ENCODE peak calls at places on chromosomes 1 and 21, in ten cellular contexts. Y is A549, V is breast epithelium, L is uterus, R is adrenal gland, N is ovary, M is lower leg skin, P is esophagus squamous epithelium, H is IMR-90, A is heart left ventricle. K is an unnamed sample.

GRCh38 chr1:170071378-170071777 is 3.1 kb downstream of the KIFAP3 start:
- DNase-seq in Y (no peak), V (no peak), L (no peak), R (no peak), N (no peak), M (no peak), P (no peak), H (no peak), A (no peak), K (no peak)

GRCh38 chr1:245404952-245405351 is 250.2 kb downstream of the KIF26B start:
- DNase-seq in Y (no peak), V (no peak), L (no peak), R (no peak), N (no peak), M (no peak), P (no peak), H (no peak), A (no peak), K (no peak)

GRCh38 chr1:150628766-150629114 is 672 bp downstream of the ENSA start:
- DNase-seq in Y (no peak), V (no peak), L (no peak), R (no peak), N (no peak), M (no peak), P (no peak), H (no peak), A (no peak), K (no peak)

GRCh38 chr1:226873771-226874578 is 3.6 kb downstream of the PSEN2 start:
- DNase-seq in Y (no peak), V (no peak), L (no peak), R (no peak), N (no peak), M (no peak), P (no peak), H (no peak), A (no peak), K (no peak)

GRCh38 chr1:173867141-173867752 is 542 bp downstream of the GAS5 start:
- DNase-seq in Y (no peak), V (no peak), L (no peak), R (peak), N (peak), M (no peak), P (no peak), H (no peak), A (no peak), K (no peak)

GRCh38 chr21:21200103-21200938 is 202.1 kb downstream of the NCAM2 start:
- DNase-seq in Y (peak), V (no peak), L (peak), R (peak), N (no peak), M (peak), P (no peak), H (peak), A (peak), K (peak)

GRCh38 chr1:186026946-186027345 is 292.8 kb downstream of the HMCN1 start:
- DNase-seq in Y (no peak), V (no peak), L (no peak), R (no peak), N (no peak), M (no peak), P (no peak), H (peak), A (no peak), K (no peak)

GRCh38 chr1:115828101-115829022 is 12.6 kb downstream of the NHLH2 start:
- DNase-seq in Y (no peak), V (no peak), L (peak), R (no peak), N (peak), M (no peak), P (no peak), H (peak), A (no peak), K (no peak)

GRCh38 chr21:23003951-23004350 is 2005.7 kb downstream of the NCAM2 start:
- DNase-seq in Y (no peak), V (no peak), L (no peak), R (no peak), N (no peak), M (no peak), P (no peak), H (no peak), A (no peak), K (no peak)

GRCh38 chr1:224733021-224733911 is 117.1 kb downstream of the CNIH3 start:
- DNase-seq in Y (no peak), V (peak), L (no peak), R (no peak), N (no peak), M (peak), P (no peak), H (peak), A (no peak), K (peak)

GRCh38 chr1:66685670-66686069 is 66.6 kb upstream of the DYNLT5 start:
- DNase-seq in Y (no peak), V (no peak), L (no peak), R (no peak), N (no peak), M (no peak), P (no peak), H (peak), A (no peak), K (no peak)

GRCh38 chr1:168676029-168676812 is 52.8 kb downstream of the DPT start:
- DNase-seq in Y (no peak), V (no peak), L (no peak), R (no peak), N (no peak), M (no peak), P (no peak), H (no peak), A (no peak), K (no peak)

GRCh38 chr1:162147760-162148159 is 78.3 kb downstream of the NOS1AP start:
- DNase-seq in Y (no peak), V (no peak), L (no peak), R (no peak), N (no peak), M (no peak), P (no peak), H (no peak), A (no peak), K (no peak)

GRCh38 chr1:206030714-206031113 is 7.0 kb upstream of the CTSE start:
- DNase-seq in Y (peak), V (no peak), L (peak), R (peak), N (peak), M (peak), P (peak), H (peak), A (peak), K (peak)

GRCh38 chr1:157439318-157439954 is 112.9 kb downstream of the FCRL5 start:
- DNase-seq in Y (no peak), V (no peak), L (no peak), R (no peak), N (no peak), M (no peak), P (no peak), H (no peak), A (no peak), K (no peak)

GRCh38 chr1:8350914-8351684 is 33.2 kb downstream of the SLC45A1 start:
- DNase-seq in Y (no peak), V (no peak), L (peak), R (no peak), N (peak), M (no peak), P (no peak), H (no peak), A (no peak), K (no peak)

GRCh38 chr1:8348056-8348776 is 30.3 kb downstream of the SLC45A1 start:
- DNase-seq in Y (no peak), V (no peak), L (no peak), R (peak), N (peak), M (no peak), P (no peak), H (no peak), A (no peak), K (no peak)

GRCh38 chr1:8348777-8349472 is 31.0 kb downstream of the SLC45A1 start:
- DNase-seq in Y (peak), V (no peak), L (peak), R (peak), N (peak), M (no peak), P (no peak), H (peak), A (peak), K (peak)

GRCh38 chr1:8349473-8349865 is 31.6 kb downstream of the SLC45A1 start:
- DNase-seq in Y (no peak), V (no peak), L (no peak), R (no peak), N (no peak), M (no peak), P (no peak), H (no peak), A (no peak), K (no peak)

GRCh38 chr1:8349961-8350360 is 32.0 kb downstream of the SLC45A1 start:
- DNase-seq in Y (no peak), V (no peak), L (no peak), R (peak), N (peak), M (no peak), P (no peak), H (no peak), A (no peak), K (no peak)
- TF ChIP-seq POLR2A in Y (no peak), V (no peak), L (no peak), R (no peak), N (no peak), M (no peak), P (no peak), H (no peak), A (no peak), K (no peak)

GRCh38 chr1:212323065-212323464 is 37.9 kb downstream of the PPP2R5A start:
- DNase-seq in Y (no peak), V (no peak), L (no peak), R (no peak), N (no peak), M (no peak), P (no peak), H (no peak), A (no peak), K (no peak)

GRCh38 chr1:212329104-212329503 is 43.9 kb downstream of the PPP2R5A start:
- DNase-seq in Y (no peak), V (no peak), L (no peak), R (no peak), N (no peak), M (no peak), P (no peak), H (no peak), A (no peak), K (no peak)

GRCh38 chr1:212326541-212326940 is 41.3 kb downstream of the PPP2R5A start:
- DNase-seq in Y (no peak), V (no peak), L (no peak), R (no peak), N (no peak), M (no peak), P (no peak), H (no peak), A (no peak), K (no peak)

GRCh38 chr1:212328248-212328647 is 43.0 kb downstream of the PPP2R5A start:
- DNase-seq in Y (no peak), V (no peak), L (no peak), R (no peak), N (no peak), M (no peak), P (no peak), H (peak), A (no peak), K (no peak)
- TF ChIP-seq POLR2A in Y (no peak), V (no peak), L (no peak), R (no peak), N (no peak), M (no peak), P (no peak), H (no peak), A (no peak), K (no peak)

DNA sequence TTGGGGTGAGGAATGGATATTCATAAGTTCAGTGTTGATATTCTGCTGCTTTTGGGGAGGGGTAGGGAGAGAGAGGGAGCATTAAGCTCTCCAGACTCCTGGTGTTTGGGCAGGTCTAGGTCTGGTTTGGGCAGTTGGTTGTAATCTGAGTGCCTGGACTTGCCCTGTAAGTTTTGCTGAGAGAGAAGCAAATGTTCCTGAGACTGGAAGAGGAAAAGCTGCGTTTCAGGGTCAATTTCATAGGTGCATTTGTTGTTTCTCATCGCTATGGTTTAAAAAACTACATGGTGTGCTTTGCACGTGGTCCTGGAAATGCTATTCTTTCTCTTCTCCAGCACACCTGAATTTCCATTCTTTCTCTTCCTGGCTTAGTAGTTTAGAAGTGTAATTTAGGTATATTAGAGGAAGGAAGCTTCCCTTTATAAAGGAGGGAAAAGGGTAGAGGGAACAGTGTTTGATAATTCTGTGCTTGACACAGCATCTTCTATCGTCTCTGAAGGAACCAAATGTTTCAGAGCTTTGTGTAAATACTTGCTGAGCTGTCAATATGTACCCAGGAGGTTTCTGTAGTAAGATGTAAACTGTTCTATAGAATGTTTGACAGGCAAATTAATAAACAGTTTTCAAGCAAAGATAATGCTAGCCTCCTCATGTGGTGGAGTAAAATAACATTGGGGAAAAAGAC is 6.3 kb downstream of the ARID1A start:
- DNase-seq in Y (no peak), V (no peak), L (no peak), R (no peak), N (no peak), M (no peak), P (no peak), H (no peak), A (no peak), K (no peak)
- TF ChIP-seq POLR2A in Y (no peak), V (no peak), L (no peak), R (no peak), N (no peak), M (no peak), P (no peak), H (no peak), A (no peak), K (no peak)

GRCh38 chr1:113074237-113074636 is 1.2 kb downstream of the LRIG2 start:
- DNase-seq in Y (no peak), V (no peak), L (no peak), R (no peak), N (no peak), M (no peak), P (no peak), H (no peak), A (no peak), K (no peak)

GRCh38 chr1:113073457-113073950 is 506 bp downstream of the LRIG2 start:
- DNase-seq in Y (peak), V (no peak), L (peak), R (no peak), N (no peak), M (peak), P (no peak), H (peak), A (peak), K (no peak)

GRCh38 chr1:113072141-113072756 is 749 bp upstream of the LRIG2 start:
- DNase-seq in Y (no peak), V (no peak), L (no peak), R (no peak), N (no peak), M (no peak), P (no peak), H (no peak), A (no peak), K (no peak)

DNA sequence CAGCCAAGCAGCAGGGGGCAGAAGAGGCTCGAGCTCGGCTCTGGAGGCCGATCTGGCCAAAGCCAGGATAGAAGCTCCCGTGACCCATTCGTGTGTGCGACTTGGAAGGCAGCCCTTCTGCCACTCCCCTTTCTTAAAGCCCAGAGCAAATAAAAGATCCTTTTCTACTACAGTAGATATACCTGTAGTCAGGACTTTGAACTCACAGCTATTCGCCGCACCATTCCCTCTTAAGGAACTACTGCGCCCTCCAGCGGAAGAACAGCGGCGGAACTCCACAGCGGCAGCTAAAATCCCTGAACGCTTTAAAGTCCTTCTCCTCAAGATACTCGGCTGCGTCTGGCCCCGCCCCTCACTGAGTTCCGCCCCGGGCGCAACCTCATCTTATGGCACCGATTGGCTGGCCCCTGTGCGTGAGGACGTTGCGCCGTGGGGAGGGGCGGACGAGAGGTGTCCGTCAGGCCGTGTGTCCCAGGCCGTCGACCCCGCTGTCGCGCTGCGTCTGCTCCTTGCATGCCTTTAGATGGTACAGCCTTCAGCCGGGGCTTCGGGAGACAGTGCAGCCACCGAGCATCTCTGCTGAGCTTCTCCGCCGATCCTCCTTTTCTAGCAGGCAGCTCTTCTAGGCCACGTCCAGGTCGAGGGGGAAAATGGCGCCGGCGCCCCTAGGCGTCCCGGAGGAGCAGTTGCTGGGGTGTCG is at the start of gene LRIG2:
- DNase-seq in Y (peak), V (peak), L (peak), R (peak), N (peak), M (peak), P (peak), H (peak), A (peak), K (peak)
- TF ChIP-seq POLR2A in Y (peak), V (peak), L (peak), R (peak), N (peak), M (no peak), P (peak), H (peak), A (peak), K (peak)

GRCh38 chr21:26167593-26167992 is 3.0 kb downstream of the APP start:
- DNase-seq in Y (no peak), V (no peak), L (no peak), R (no peak), N (no peak), M (no peak), P (no peak), H (no peak), A (no peak), K (no peak)

GRCh38 chr21:26169061-26169610 is 1.4 kb downstream of the APP start:
- DNase-seq in Y (peak), V (peak), L (peak), R (peak), N (no peak), M (peak), P (no peak), H (peak), A (peak), K (peak)

GRCh38 chr21:26169611-26170470 is 729 bp downstream of the APP start:
- DNase-seq in Y (peak), V (peak), L (peak), R (peak), N (peak), M (peak), P (no peak), H (peak), A (peak), K (peak)

GRCh38 chr21:26171310-26172100 is 935 bp upstream of the APP start:
- DNase-seq in Y (no peak), V (no peak), L (no peak), R (no peak), N (no peak), M (no peak), P (no peak), H (no peak), A (peak), K (no peak)

DNA sequence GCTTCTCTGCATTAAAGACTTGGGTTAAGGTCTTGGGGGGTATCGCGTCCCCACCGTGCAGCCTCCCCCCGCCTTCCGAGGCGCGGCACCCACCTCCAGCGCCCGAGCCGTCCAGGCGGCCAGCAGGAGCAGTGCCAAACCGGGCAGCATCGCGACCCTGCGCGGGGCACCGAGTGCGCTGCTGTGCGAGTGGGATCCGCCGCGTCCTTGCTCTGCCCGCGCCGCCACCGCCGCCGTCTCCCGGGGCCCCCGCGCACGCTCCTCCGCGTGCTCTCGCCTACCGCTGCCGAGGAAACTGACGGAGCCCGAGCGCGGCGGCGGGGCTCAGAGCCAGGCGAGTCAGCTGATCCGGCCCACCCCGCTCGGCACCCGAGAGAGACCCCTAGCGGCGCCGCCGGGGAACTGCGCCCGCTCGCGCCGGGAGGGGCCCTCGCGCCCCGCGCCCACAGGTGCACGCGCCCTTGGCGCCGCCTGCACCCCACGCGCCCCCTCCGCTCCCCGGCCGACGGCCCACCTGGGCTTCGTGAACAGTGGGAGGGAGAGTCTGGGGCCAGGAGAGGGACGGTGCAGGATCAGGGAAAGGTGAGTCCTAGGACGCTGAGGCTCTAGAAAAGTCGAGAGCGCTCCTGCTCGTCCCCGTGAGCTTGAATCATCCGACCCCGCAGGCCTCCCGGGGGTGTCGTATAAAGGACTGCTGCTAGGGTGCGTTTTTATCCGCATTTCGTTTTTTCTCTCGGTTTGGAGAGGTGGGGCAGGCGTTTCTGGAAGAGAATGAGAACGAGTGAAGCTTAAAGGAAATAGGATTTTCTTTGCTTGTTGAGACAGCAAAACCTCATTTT is at the start of gene APP:
- DNase-seq in Y (peak), V (peak), L (peak), R (peak), N (peak), M (peak), P (peak), H (peak), A (peak), K (peak)
- TF ChIP-seq POLR2A in Y (peak), V (peak), L (peak), R (peak), N (peak), M (no peak), P (peak), H (peak), A (no peak), K (peak)